ENCODE peak calls at places on chromosomes 7 and 10, in four cellular contexts. T, Y, W and H are unnamed samples.

GRCh38 chr7:18861514-18861913 is 255.9 kb downstream of the TWIST1 start:
- DNase-seq in T (peak; percentile 85), Y (peak; percentile 11), W (no peak), H (no peak)

GRCh38 chr10:77422491-77423338 is 214.9 kb downstream of the KCNMA1 start:
- DNase-seq in T (no peak), Y (no peak), W (no peak), H (no peak)

GRCh38 chr7:64463636-64464375 is 99.1 kb downstream of the ZNF680 start:
- DNase-seq in T (peak; percentile 4), Y (no peak), W (no peak), H (peak; percentile 32)

GRCh38 chr10:74927701-74928100 is 101.3 kb downstream of the KAT6B start:
- DNase-seq in T (peak; percentile 61), Y (no peak), W (no peak), H (no peak)

GRCh38 chr10:101660268-101660667 is 34.7 kb downstream of the FBXW4 start:
- DNase-seq in T (no peak), Y (no peak), W (no peak), H (no peak)

GRCh38 chr10:107442035-107442505 is 277.6 kb upstream of the SORCS1 start:
- DNase-seq in T (peak; percentile 41), Y (peak; percentile 68), W (no peak), H (no peak)

GRCh38 chr10:69956833-69957230 is 95.8 kb upstream of the MACROH2A2 start:
- DNase-seq in T (no peak), Y (no peak), W (no peak), H (no peak)

GRCh38 chr7:100682228-100682741 is 8.7 kb downstream of the GNB2 start:
- DNase-seq in T (peak; percentile 45), Y (no peak), W (no peak), H (no peak)

GRCh38 chr7:99535667-99536066 is 16.2 kb downstream of the FAM200A start:
- DNase-seq in T (no peak), Y (no peak), W (no peak), H (no peak)

GRCh38 chr10:28721318-28721717 is 44.0 kb downstream of the BAMBI start:
- DNase-seq in T (no peak), Y (no peak), W (no peak), H (no peak)

GRCh38 chr10:69004821-69005220 is 16.2 kb downstream of the KIFBP start:
- DNase-seq in T (peak; percentile 73), Y (no peak), W (no peak), H (peak; percentile 38)

GRCh38 chr7:2613113-2613925 is 18.5 kb upstream of the TTYH3 start:
- DNase-seq in T (no peak), Y (no peak), W (no peak), H (no peak)

GRCh38 chr10:84191106-84191505 is 3.2 kb upstream of the CDHR1 start:
- DNase-seq in T (no peak), Y (no peak), W (no peak), H (no peak)

GRCh38 chr7:94244760-94245159 is 149.9 kb upstream of the COL1A2 start:
- DNase-seq in T (no peak), Y (no peak), W (no peak), H (no peak)

GRCh38 chr10:21927601-21928000 is 75.9 kb downstream of the DNAJC1 start:
- DNase-seq in T (peak; percentile 77), Y (no peak), W (no peak), H (no peak)

GRCh38 chr7:111521660-111522059 is 40.6 kb downstream of the IMMP2L start:
- DNase-seq in T (no peak), Y (no peak), W (no peak), H (no peak)

GRCh38 chr7:29988391-29989256 is 977 bp downstream of the SCRN1 start:
- DNase-seq in T (peak; percentile 73), Y (peak; percentile 63), W (peak; percentile 61), H (no peak)

GRCh38 chr10:113273151-113273876 is 279.5 kb upstream of the HABP2 start:
- DNase-seq in T (no peak), Y (no peak), W (no peak), H (no peak)

GRCh38 chr7:77680266-77680665 is 16.0 kb upstream of the RSBN1L start:
- DNase-seq in T (peak; percentile 78), Y (no peak), W (no peak), H (no peak)

GRCh38 chr7:77687747-77688144 is 8.5 kb upstream of the RSBN1L start:
- DNase-seq in T (no peak), Y (no peak), W (no peak), H (no peak)

GRCh38 chr7:77685219-77685618 is 11.0 kb upstream of the RSBN1L start:
- DNase-seq in T (no peak), Y (no peak), W (no peak), H (no peak)

GRCh38 chr7:77687100-77687746 is 9.0 kb upstream of the RSBN1L start:
- DNase-seq in T (peak; percentile 85), Y (no peak), W (no peak), H (no peak)

DNA sequence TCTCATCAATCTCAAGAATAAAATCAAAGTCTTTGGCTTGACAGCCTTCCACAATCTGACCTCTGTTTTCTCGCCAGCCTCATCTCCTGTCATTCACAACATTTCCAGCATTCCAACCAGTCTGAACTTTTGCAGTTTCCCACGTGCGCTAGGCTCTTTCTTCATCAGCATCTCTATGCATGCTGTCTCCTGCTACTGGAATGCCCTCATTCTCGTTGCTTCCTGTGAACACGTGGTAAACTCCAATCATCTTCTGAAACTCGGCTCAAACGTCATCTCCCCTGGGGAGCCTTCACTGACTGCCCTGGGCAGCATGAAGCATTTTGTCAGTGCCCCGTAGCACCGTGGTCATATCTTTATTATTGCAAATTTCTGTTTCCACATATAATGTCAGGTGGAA is 12.2 kb upstream of the RSBN1L start:
- DNase-seq in T (peak; percentile 70), Y (no peak), W (peak; percentile 35), H (no peak)
- TF ChIP-seq CHD1 in T (no peak), Y (no peak), W (no peak), H (no peak)

GRCh38 chr7:155998766-155999630 is 186.7 kb upstream of the SHH start:
- DNase-seq in T (no peak), Y (no peak), W (peak; percentile 37), H (no peak)
- H3K27me3 ChIP-seq in T (no peaks in the 10 kb centered on the region), Y (no peaks in the 10 kb centered on the region), W (no peaks in the 10 kb centered on the region), H (peaks cover 85% of the 10 kb centered on the region)

DNA sequence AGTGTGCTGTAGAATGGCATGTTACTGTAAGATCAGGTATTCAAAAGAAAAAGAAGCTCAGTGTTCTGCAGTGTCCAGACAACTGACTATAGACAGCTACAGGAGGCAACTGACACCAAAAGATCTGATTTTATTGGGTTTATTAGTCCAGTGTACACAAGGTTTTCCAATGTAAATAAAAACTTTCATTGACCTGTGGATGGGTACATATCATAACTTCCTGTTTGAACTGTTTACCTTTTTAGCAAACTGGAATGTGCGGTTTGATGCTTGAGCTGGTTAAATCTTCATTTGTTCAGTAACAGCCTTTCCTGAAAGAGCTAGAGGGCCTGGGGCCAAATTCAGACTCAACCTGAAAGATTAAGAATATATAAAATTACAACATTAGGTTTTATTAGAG is 172.6 kb upstream of the SP8 start:
- DNase-seq in T (no peak), Y (no peak), W (no peak), H (no peak)
- TF ChIP-seq CHD1 in T (no peak), Y (no peak), W (no peak), H (no peak)

GRCh38 chr7:82444220-82445049 is 858 bp upstream of the CACNA2D1 start:
- DNase-seq in T (no peak), Y (no peak), W (no peak), H (no peak)

GRCh38 chr7:82445226-82445625 is 1.6 kb upstream of the CACNA2D1 start:
- DNase-seq in T (no peak), Y (no peak), W (no peak), H (no peak)

GRCh38 chr7:82442492-82443043 is 1.0 kb downstream of the CACNA2D1 start:
- DNase-seq in T (peak; percentile 19), Y (no peak), W (peak; percentile 55), H (no peak)

GRCh38 chr7:82443044-82443800 is at the start of gene CACNA2D1:
- DNase-seq in T (no peak), Y (no peak), W (peak; percentile 75), H (no peak)

GRCh38 chr7:82443801-82444219 is 233 bp upstream of the CACNA2D1 start:
- DNase-seq in T (peak; percentile 91), Y (no peak), W (peak; percentile 79), H (no peak)
- H3K27me3 ChIP-seq in T (no peaks in the 10 kb centered on the region), Y (peaks cover 11% of the 10 kb centered on the region), W (no peaks in the 10 kb centered on the region), H (no peaks in the 10 kb centered on the region)

DNA sequence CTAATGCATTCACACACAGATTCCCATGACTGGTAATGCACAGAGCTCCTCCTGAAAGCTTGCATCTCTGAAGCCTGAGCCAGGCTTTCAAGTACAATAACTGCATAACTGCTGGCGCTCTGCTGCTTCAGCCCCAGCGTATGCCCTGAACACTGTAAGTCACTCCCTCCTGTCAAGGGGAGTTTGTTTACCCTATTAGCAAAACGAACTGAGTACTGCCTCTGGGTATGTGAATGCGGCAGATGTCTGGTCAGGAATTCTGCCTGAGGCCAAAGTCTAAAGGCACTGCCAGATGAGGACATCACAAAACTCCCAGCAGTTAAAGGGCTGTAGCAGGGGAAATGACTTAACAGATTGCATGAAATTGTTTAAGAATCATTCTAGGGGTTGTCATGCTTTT is 97.7 kb downstream of the NRCAM start:
- DNase-seq in T (peak; percentile 64), Y (no peak), W (no peak), H (no peak)
- TF ChIP-seq CHD1 in T (no peak), Y (no peak), W (no peak), H (no peak)